ENCODE peak calls at places on chromosomes 3 and 15, in five cellular contexts. One of them, this sample, is unnamed.

GRCh38 chr3:116037954-116038911 is 407.1 kb downstream of the LSAMP start:
- DNase-seq in K562: no peak
- DNase-seq in SK-N-SH: no peak
- DNase-seq in HepG2: no peak
- DNase-seq in HCT116: no peak
- DNase-seq in this sample: no peak

GRCh38 chr15:59532770-59533379 is 78.7 kb upstream of the GCNT3 start:
- DNase-seq in HepG2: peak
- DNase-seq in SK-N-SH: peak
- DNase-seq in HCT116: peak
- DNase-seq in K562: peak
- DNase-seq in this sample: peak

GRCh38 chr15:52103217-52104207 is 9.1 kb downstream of the BCL2L10 start:
- DNase-seq in HCT116: peak
- DNase-seq in HepG2: peak
- DNase-seq in K562: no peak
- DNase-seq in SK-N-SH: no peak
- DNase-seq in this sample: no peak

GRCh38 chr3:15309662-15310335 is 22.6 kb downstream of the SH3BP5 start:
- DNase-seq in HepG2: no peak
- DNase-seq in SK-N-SH: no peak
- DNase-seq in HCT116: no peak
- DNase-seq in K562: no peak
- DNase-seq in this sample: no peak

GRCh38 chr3:46163551-46163981 is 44.5 kb downstream of the CCR1 start:
- DNase-seq in HepG2: no peak
- DNase-seq in K562: no peak
- DNase-seq in SK-N-SH: no peak
- DNase-seq in HCT116: peak
- DNase-seq in this sample: peak

GRCh38 chr15:65305776-65306175 is 1.3 kb downstream of the RNU5B-1 start:
- DNase-seq in HepG2: no peak
- DNase-seq in K562: no peak
- DNase-seq in HCT116: no peak
- DNase-seq in SK-N-SH: no peak
- DNase-seq in this sample: no peak

GRCh38 chr15:89776274-89777072 is at the start of gene MESP2:
- DNase-seq in HCT116: peak
- DNase-seq in K562: peak
- DNase-seq in HepG2: peak
- DNase-seq in SK-N-SH: peak
- DNase-seq in this sample: peak

GRCh38 chr3:188287339-188287738 is 133.4 kb downstream of the LPP start:
- DNase-seq in HepG2: no peak
- DNase-seq in K562: no peak
- DNase-seq in SK-N-SH: no peak
- DNase-seq in HCT116: no peak
- DNase-seq in this sample: no peak

GRCh38 chr3:14093831-14094230 is 30.8 kb downstream of the CHCHD4 start:
- DNase-seq in K562: no peak
- DNase-seq in HepG2: no peak
- DNase-seq in HCT116: no peak
- DNase-seq in SK-N-SH: no peak
- DNase-seq in this sample: no peak

GRCh38 chr3:185059766-185060165 is 93.1 kb downstream of the C3orf70 start:
- DNase-seq in K562: no peak
- DNase-seq in SK-N-SH: no peak
- DNase-seq in HepG2: no peak
- DNase-seq in HCT116: no peak
- DNase-seq in this sample: no peak

GRCh38 chr3:143565943-143566342 is 282.3 kb downstream of the SLC9A9 start:
- DNase-seq in K562: no peak
- DNase-seq in HepG2: no peak
- DNase-seq in SK-N-SH: no peak
- DNase-seq in HCT116: no peak
- DNase-seq in this sample: no peak

GRCh38 chr15:84082739-84083138 is 152.8 kb upstream of the GOLGA6L4 start:
- DNase-seq in HCT116: no peak
- DNase-seq in SK-N-SH: no peak
- DNase-seq in HepG2: no peak
- DNase-seq in K562: no peak
- DNase-seq in this sample: no peak

GRCh38 chr3:168976969-168977368 is 686.5 kb downstream of the MECOM start:
- DNase-seq in HCT116: no peak
- DNase-seq in SK-N-SH: no peak
- DNase-seq in K562: no peak
- DNase-seq in HepG2: no peak
- DNase-seq in this sample: no peak

GRCh38 chr3:126480864-126481263 is 5.2 kb upstream of the ZXDC start:
- DNase-seq in HCT116: no peak
- DNase-seq in SK-N-SH: no peak
- DNase-seq in K562: no peak
- DNase-seq in HepG2: no peak
- DNase-seq in this sample: no peak

GRCh38 chr15:62912808-62913207 is 129.7 kb upstream of the TPM1 start:
- DNase-seq in HepG2: no peak
- DNase-seq in K562: no peak
- DNase-seq in HCT116: no peak
- DNase-seq in SK-N-SH: no peak
- DNase-seq in this sample: no peak

GRCh38 chr3:19947549-19948071 is 713 bp downstream of the RAB5A start:
- DNase-seq in HCT116: peak
- DNase-seq in HepG2: peak
- DNase-seq in SK-N-SH: peak
- DNase-seq in K562: peak
- DNase-seq in this sample: peak

GRCh38 chr15:55660153-55660552 is 72.0 kb upstream of the PYGO1 start:
- DNase-seq in SK-N-SH: no peak
- DNase-seq in K562: no peak
- DNase-seq in HepG2: no peak
- DNase-seq in HCT116: no peak
- DNase-seq in this sample: no peak

GRCh38 chr3:187227658-187228258 is 30.5 kb downstream of the RTP1 start:
- DNase-seq in K562: no peak
- DNase-seq in HepG2: no peak
- DNase-seq in HCT116: no peak
- DNase-seq in SK-N-SH: no peak
- DNase-seq in this sample: no peak

GRCh38 chr15:78909160-78909695 is 35.6 kb downstream of the CTSH start:
- DNase-seq in HCT116: no peak
- DNase-seq in HepG2: no peak
- DNase-seq in SK-N-SH: no peak
- DNase-seq in K562: no peak
- DNase-seq in this sample: no peak

GRCh38 chr3:32147935-32148334 is 41.5 kb downstream of the GPD1L start:
- DNase-seq in SK-N-SH: no peak
- DNase-seq in K562: no peak
- DNase-seq in HepG2: no peak
- DNase-seq in HCT116: no peak
- DNase-seq in this sample: no peak

GRCh38 chr15:36841154-36841553 is 259.2 kb downstream of the MEIS2 start:
- DNase-seq in HCT116: no peak
- DNase-seq in HepG2: no peak
- DNase-seq in SK-N-SH: no peak
- DNase-seq in K562: no peak
- DNase-seq in this sample: no peak

GRCh38 chr3:58177747-58178527 is 32.8 kb downstream of the DNASE1L3 start:
- DNase-seq in SK-N-SH: peak
- DNase-seq in HCT116: peak
- DNase-seq in HepG2: peak
- DNase-seq in K562: peak
- DNase-seq in this sample: peak

GRCh38 chr15:67547836-67548531 is 5.5 kb downstream of the MAP2K5 start:
- DNase-seq in HCT116: no peak
- DNase-seq in HepG2: no peak
- DNase-seq in SK-N-SH: no peak
- DNase-seq in K562: no peak
- DNase-seq in this sample: no peak

GRCh38 chr15:90529369-90530249 is at the start of gene CRTC3:
- DNase-seq in SK-N-SH: peak
- DNase-seq in HCT116: no peak
- DNase-seq in K562: peak
- DNase-seq in HepG2: no peak
- DNase-seq in this sample: peak

GRCh38 chr15:36429707-36430106 is 149.7 kb upstream of the CDIN1 start:
- DNase-seq in HCT116: no peak
- DNase-seq in HepG2: no peak
- DNase-seq in K562: no peak
- DNase-seq in SK-N-SH: no peak
- DNase-seq in this sample: no peak

GRCh38 chr15:90681056-90681455 is 36.1 kb upstream of the BLM start:
- DNase-seq in SK-N-SH: no peak
- DNase-seq in HCT116: no peak
- DNase-seq in HepG2: no peak
- DNase-seq in K562: no peak
- DNase-seq in this sample: no peak

GRCh38 chr3:46887980-46888494 is 10.5 kb downstream of the PTH1R start:
- DNase-seq in K562: no peak
- DNase-seq in HepG2: no peak
- DNase-seq in HCT116: no peak
- DNase-seq in SK-N-SH: no peak
- DNase-seq in this sample: no peak

GRCh38 chr3:17544632-17545031 is 197.8 kb downstream of the TBC1D5 start:
- DNase-seq in SK-N-SH: no peak
- DNase-seq in HCT116: no peak
- DNase-seq in K562: no peak
- DNase-seq in HepG2: no peak
- DNase-seq in this sample: no peak
- TF ChIP-seq JUND in SK-N-SH: no peak
- TF ChIP-seq JUND in HCT116: no peak
- TF ChIP-seq JUND in K562: no peak
- TF ChIP-seq JUND in HepG2: no peak
- TF ChIP-seq JUND in this sample: no peak

DNA sequence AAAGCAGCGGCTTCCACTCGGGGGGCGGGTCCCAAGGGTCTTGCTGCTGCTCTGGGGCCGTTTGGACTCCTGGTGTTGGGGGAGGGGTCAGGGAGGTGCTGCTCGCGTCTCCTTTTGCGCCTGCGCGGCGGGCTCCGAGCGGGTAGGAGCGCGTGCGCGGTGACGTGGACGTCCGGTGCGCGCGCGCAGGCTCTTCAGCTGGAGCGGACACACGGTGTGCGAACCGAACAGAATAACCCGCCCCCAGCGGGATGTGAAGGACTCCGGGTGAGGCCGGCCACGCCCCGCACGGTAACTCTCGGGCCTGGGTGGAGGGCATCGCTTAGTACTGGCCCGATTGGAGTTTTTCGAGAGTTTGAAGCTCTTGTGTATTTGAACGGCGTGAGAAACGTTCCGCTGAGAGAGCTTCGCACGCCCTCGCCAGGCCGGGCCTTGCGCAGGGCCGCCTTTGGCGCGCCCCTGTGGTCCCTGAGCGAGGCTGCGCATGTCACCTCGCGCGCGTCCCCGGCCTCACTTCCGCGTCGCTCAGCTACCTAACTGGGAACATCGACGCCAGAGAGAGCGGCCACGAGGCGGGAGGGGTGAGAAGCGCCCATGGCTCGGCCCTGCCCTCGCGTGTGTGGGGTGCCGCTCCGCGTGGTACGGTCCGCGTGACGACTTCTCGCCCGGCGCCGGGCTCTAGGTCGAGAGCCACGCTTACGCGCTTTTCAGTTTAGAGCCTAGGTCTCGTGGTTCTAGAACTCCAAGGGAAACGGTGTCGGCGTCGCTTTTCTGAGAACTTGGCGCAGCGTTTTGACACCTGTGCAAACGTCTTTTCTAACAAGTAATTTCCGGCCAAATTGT is at the start of gene MGA:
- DNase-seq in K562: peak
- DNase-seq in SK-N-SH: peak
- DNase-seq in HCT116: peak
- DNase-seq in HepG2: peak
- DNase-seq in this sample: no peak
- TF ChIP-seq JUND in K562: peak
- TF ChIP-seq JUND in SK-N-SH: no peak
- TF ChIP-seq JUND in HCT116: no peak
- TF ChIP-seq JUND in HepG2: peak
- TF ChIP-seq JUND in this sample: no peak

DNA sequence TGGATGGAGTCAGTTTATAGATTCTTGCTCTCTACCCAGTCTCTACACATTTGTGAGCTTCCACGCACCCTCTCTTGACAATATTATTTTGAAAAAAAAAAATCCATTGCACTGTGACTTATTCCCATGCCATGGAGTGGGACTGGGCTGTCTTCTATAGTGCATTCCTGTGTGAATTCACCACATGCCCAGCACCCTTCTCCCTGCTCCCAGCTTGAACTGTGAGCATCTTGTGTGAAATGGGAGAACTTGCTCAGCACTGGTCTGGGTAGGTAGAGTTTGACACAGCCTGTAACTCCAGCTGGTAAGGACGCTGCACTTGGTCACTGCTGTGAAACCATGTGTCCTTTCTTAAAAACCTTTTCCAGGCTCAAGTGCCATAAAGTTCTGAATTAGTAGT is 91.9 kb downstream of the ARNT2 start:
- DNase-seq in HepG2: no peak
- DNase-seq in HCT116: no peak
- DNase-seq in SK-N-SH: no peak
- DNase-seq in K562: no peak
- DNase-seq in this sample: no peak
- TF ChIP-seq JUND in HepG2: no peak
- TF ChIP-seq JUND in HCT116: no peak
- TF ChIP-seq JUND in SK-N-SH: no peak
- TF ChIP-seq JUND in K562: no peak
- TF ChIP-seq JUND in this sample: no peak

GRCh38 chr3:67109651-67110204 is 111.6 kb downstream of the KBTBD8 start:
- DNase-seq in K562: peak
- DNase-seq in SK-N-SH: peak
- DNase-seq in HepG2: peak
- DNase-seq in HCT116: peak
- DNase-seq in this sample: peak
- TF ChIP-seq JUND in K562: no peak
- TF ChIP-seq JUND in SK-N-SH: no peak
- TF ChIP-seq JUND in HepG2: no peak
- TF ChIP-seq JUND in HCT116: no peak
- TF ChIP-seq JUND in this sample: no peak

GRCh38 chr3:129777806-129778205 is 115.7 kb downstream of the TMCC1 start:
- DNase-seq in K562: no peak
- DNase-seq in HCT116: no peak
- DNase-seq in HepG2: no peak
- DNase-seq in SK-N-SH: no peak
- DNase-seq in this sample: no peak

DNA sequence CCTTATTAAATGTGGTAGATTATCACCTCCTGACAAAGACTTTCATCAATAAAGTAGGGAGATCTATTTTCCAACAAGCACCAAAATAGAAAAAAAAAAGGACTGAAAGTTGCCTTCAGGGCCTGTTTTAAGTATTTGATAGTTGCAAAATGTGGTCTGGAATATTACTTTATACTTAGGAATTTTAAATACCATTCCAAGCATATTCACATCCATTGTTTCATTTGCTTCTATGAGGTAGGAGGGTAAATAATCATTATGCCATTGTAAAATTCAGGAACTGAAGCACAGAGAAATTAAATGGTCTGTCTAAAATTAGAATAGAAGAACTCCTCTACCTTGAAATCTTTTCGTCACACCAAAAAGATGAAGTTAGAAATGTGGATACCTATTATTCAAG is 110.0 kb downstream of the TMCC1 start:
- DNase-seq in SK-N-SH: no peak
- DNase-seq in K562: no peak
- DNase-seq in HCT116: no peak
- DNase-seq in HepG2: no peak
- DNase-seq in this sample: no peak
- TF ChIP-seq JUND in SK-N-SH: no peak
- TF ChIP-seq JUND in K562: no peak
- TF ChIP-seq JUND in HCT116: no peak
- TF ChIP-seq JUND in HepG2: no peak
- TF ChIP-seq JUND in this sample: no peak

This sample was measured in T47D.